ENCODE peak calls at places on chromosomes 16 and 17, in four cellular contexts. H is H1, D is stomach, S is A549. N is an unnamed sample. For H3K4me1, the result is how much of the 10 kb centered on the place peaks cover.

GRCh38 chr16:87551487-87551886 is 50.8 kb upstream of the JPH3 start:
- DNase-seq in H (no peak), D (no peak), S (no peak), N (no peak)

GRCh38 chr17:42554250-42555121 is 1.8 kb downstream of the HSD17B1 start:
- DNase-seq in H (no peak), D (peak), S (peak), N (peak)

GRCh38 chr16:23549938-23550337 is 7.2 kb downstream of the EARS2 start:
- DNase-seq in H (no peak), D (no peak), S (no peak), N (no peak)

GRCh38 chr16:10256855-10257641 is 74.8 kb upstream of the GRIN2A start:
- DNase-seq in H (peak), D (peak), S (peak), N (no peak)

GRCh38 chr17:79033046-79033616 is 9.2 kb downstream of the C1QTNF1 start:
- DNase-seq in H (no peak), D (no peak), S (no peak), N (no peak)

GRCh38 chr16:85138825-85139627 is 26.8 kb upstream of the CIBAR2 start:
- DNase-seq in H (no peak), D (no peak), S (no peak), N (no peak)

GRCh38 chr16:79776243-79776884 is 175.8 kb upstream of the MAF start:
- DNase-seq in H (no peak), D (no peak), S (no peak), N (peak)

GRCh38 chr16:48629016-48629415 is 19.0 kb upstream of the N4BP1 start:
- DNase-seq in H (no peak), D (peak), S (no peak), N (no peak)

GRCh38 chr17:1108810-1109605 is 70.8 kb downstream of the ABR start:
- DNase-seq in H (no peak), D (peak), S (peak), N (no peak)

GRCh38 chr17:19996502-19996901 is 12.7 kb upstream of the SPECC1 start:
- DNase-seq in H (no peak), D (no peak), S (no peak), N (no peak)

GRCh38 chr16:31214705-31215286 is 877 bp downstream of the TRIM72 start:
- DNase-seq in H (no peak), D (no peak), S (no peak), N (no peak)

GRCh38 chr16:566475-567361 is at the start of gene NHLRC4:
- DNase-seq in H (no peak), D (peak), S (no peak), N (no peak)

GRCh38 chr16:85986931-85987749 is 88.2 kb downstream of the IRF8 start:
- DNase-seq in H (no peak), D (no peak), S (no peak), N (peak)

GRCh38 chr16:47732806-47733150 is 271.6 kb downstream of the PHKB start:
- DNase-seq in H (no peak), D (no peak), S (peak), N (no peak)

GRCh38 chr16:71353736-71354135 is 4.8 kb upstream of the CALB2 start:
- DNase-seq in H (no peak), D (no peak), S (no peak), N (peak)

GRCh38 chr16:68235105-68235881 is 634 bp downstream of the ESRP2 start:
- DNase-seq in H (no peak), D (peak), S (no peak), N (peak)

GRCh38 chr16:2037631-2038358 is 9.8 kb downstream of the NTHL1 start:
- DNase-seq in H (no peak), D (no peak), S (no peak), N (no peak)

GRCh38 chr17:68706351-68706750 is 105.2 kb upstream of the FAM20A start:
- DNase-seq in H (no peak), D (no peak), S (no peak), N (no peak)

GRCh38 chr16:75466760-75467159 is 2.3 kb upstream of the TMEM170A start:
- DNase-seq in H (no peak), D (no peak), S (no peak), N (peak)

GRCh38 chr17:82333279-82334171 is at the start of gene SECTM1:
- DNase-seq in H (no peak), D (peak), S (no peak), N (no peak)

GRCh38 chr16:50836121-50836541 is 94.2 kb downstream of the CYLD start:
- DNase-seq in H (no peak), D (no peak), S (no peak), N (no peak)

GRCh38 chr16:87308826-87309225 is 8.4 kb downstream of the C16orf95 start:
- DNase-seq in H (no peak), D (no peak), S (no peak), N (no peak)

GRCh38 chr16:14423344-14423743 is 206.7 kb downstream of the PARN start:
- DNase-seq in H (no peak), D (no peak), S (no peak), N (no peak)

GRCh38 chr16:22633794-22634193 is 123.1 kb downstream of the NPIPB5 start:
- DNase-seq in H (no peak), D (no peak), S (no peak), N (no peak)

GRCh38 chr17:4747847-4748246 is 8.1 kb upstream of the CXCL16 start:
- DNase-seq in H (no peak), D (no peak), S (no peak), N (no peak)

GRCh38 chr16:9364721-9365693 is 273.6 kb downstream of the HAPSTR1 start:
- DNase-seq in H (no peak), D (no peak), S (no peak), N (peak)

GRCh38 chr17:36151891-36152638 is 24.4 kb downstream of the TBC1D3B start:
- DNase-seq in H (no peak), D (no peak), S (no peak), N (no peak)

GRCh38 chr17:4782652-4783051 is 3.5 kb downstream of the VMO1 start:
- DNase-seq in H (no peak), D (no peak), S (no peak), N (no peak)

GRCh38 chr16:58661199-58661830 is 23.3 kb downstream of the SLC38A7 start:
- DNase-seq in H (peak), D (peak), S (peak), N (no peak)

GRCh38 chr17:17108681-17109049 is 66.4 kb downstream of the MPRIP start:
- DNase-seq in H (no peak), D (peak), S (no peak), N (no peak)

GRCh38 chr17:39617446-39618251 is 9.1 kb upstream of the PPP1R1B start:
- DNase-seq in H (no peak), D (peak), S (peak), N (no peak)

GRCh38 chr16:69745959-69746358 is 8.8 kb downstream of the NOB1 start:
- DNase-seq in H (no peak), D (no peak), S (no peak), N (no peak)

GRCh38 chr16:22787456-22788189 is 26.3 kb upstream of the HS3ST2 start:
- DNase-seq in H (no peak), D (no peak), S (no peak), N (no peak)

GRCh38 chr16:82701302-82702022 is 74.7 kb downstream of the CDH13 start:
- DNase-seq in H (no peak), D (no peak), S (no peak), N (no peak)
- TF ChIP-seq EP300 in H (no peak), D (no peak), S (no peak), N (no peak)

GRCh38 chr17:77442976-77443742 is 302.4 kb downstream of the SEC14L1 start:
- DNase-seq in H (no peak), D (no peak), S (no peak), N (no peak)

GRCh38 chr17:77445908-77446535 is 305.3 kb downstream of the SEC14L1 start:
- DNase-seq in H (no peak), D (peak), S (no peak), N (no peak)

GRCh38 chr17:77443743-77444260 is 303.0 kb downstream of the SEC14L1 start:
- DNase-seq in H (no peak), D (no peak), S (no peak), N (no peak)

GRCh38 chr17:77445030-77445907 is 304.5 kb downstream of the SEC14L1 start:
- DNase-seq in H (no peak), D (peak), S (no peak), N (no peak)

DNA sequence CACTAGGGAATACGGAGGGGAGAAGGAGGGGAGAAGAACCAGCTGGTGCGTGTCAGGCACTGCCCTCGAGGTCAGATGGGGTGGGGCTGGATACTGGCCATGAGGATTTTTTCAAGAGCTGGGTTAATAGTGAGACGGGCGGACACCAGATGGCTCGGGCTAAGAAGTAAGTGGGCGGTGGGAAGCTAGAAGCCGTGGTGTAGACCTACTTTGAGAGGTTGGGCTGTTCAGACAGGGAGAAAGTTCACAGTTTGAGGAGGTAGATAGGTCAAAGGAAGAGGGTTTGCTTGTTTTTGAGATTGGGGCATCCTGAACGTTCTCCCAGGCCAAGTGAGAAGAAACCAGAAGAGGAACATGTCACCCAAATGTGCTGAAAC is 303.9 kb downstream of the SEC14L1 start:
- DNase-seq in H (no peak), D (no peak), S (no peak), N (no peak)
- H3K4me1 ChIP-seq in H (under half), D (half or more), S (under half), N (half or more)

GRCh38 chr17:29140631-29141483 is 39.3 kb downstream of the MYO18A start:
- DNase-seq in H (no peak), D (no peak), S (no peak), N (no peak)

GRCh38 chr17:29146369-29146972 is 33.7 kb downstream of the MYO18A start:
- DNase-seq in H (no peak), D (no peak), S (no peak), N (no peak)

GRCh38 chr17:29145289-29146058 is 34.7 kb downstream of the MYO18A start:
- DNase-seq in H (peak), D (peak), S (peak), N (no peak)

GRCh38 chr17:29141484-29141835 is 38.7 kb downstream of the MYO18A start:
- DNase-seq in H (no peak), D (no peak), S (no peak), N (no peak)

DNA sequence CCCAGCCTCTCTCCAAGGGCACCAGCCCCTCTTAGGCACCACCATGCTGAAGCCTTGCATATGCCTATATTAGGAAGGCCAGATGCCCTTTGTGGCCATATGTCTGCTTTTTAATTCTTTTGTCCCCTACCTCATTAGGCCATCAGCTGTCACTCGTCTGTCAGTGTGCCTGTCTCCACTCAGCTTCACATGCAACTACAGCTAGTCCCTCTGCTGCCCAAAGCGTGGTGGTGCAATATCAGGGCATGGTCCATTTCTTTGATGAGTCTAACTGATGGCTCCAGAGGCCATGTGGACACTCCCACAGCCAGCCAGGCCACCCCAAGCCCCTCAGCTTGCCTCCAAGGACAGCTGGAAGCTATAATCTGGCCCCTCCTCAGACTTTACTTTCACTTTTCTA is 36.3 kb downstream of the MYO18A start:
- DNase-seq in H (no peak), D (no peak), S (peak), N (no peak)
- TF ChIP-seq EP300 in H (no peak), D (no peak), S (no peak), N (no peak)

DNA sequence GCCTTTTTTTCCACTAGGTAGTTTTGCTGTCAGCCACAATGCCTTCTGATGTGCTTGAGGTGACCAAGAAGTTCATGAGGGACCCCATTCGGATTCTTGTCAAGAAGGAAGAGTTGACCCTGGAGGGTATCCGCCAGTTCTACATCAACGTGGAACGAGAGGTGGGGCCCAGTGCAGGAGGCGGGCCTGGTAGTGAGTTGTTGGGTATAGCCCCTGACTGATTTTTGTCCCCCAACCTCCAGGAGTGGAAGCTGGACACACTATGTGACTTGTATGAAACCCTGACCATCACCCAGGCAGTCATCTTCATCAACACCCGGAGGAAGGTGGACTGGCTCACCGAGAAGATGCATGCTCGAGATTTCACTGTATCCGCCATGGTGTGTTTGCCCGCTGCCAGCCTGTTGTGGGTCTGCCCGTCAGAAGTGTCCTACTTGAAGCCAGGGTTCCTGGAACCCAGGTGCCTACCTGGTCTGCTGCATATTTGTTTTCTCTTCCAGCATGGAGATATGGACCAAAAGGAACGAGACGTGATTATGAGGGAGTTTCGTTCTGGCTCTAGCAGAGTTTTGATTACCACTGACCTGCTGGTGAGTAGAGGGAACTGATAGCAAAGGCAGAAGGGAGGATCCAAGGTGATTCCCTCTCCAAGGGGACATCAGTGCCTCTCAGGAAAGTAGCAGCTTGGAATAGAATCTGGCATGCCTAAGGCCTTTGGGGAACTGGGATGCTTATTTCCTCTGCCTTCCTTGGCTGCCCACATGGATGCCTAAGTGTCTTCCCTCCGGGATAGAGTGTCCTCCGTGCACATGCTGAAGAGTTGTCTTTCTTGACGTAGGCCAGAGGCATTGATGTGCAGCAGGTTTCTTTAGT is 1.9 kb upstream of the CD68 start:
- DNase-seq in H (no peak), D (no peak), S (no peak), N (no peak)
- H3K4me1 ChIP-seq in H (under half), D (half or more), S (half or more), N (half or more)

N was measured in suprapubic skin.